ENCODE peak calls at places on chromosomes 5 and 9, in nine cellular contexts. V is PC-3, Z is GM12878, W is esophagus muscularis mucosa, X is gastrocnemius medialis, L is mucosa of descending colon, M is neural progenitor cell, A is heart left ventricle, Q is right lobe of liver. E is an unnamed sample. For H3K4me1, the result is how much of the 10 kb centered on the place peaks cover.

GRCh38 chr9:128203842-128204551 is 818 bp downstream of the DNM1 start:
- DNase-seq in A (no peak), Q (peak), W (no peak), M (peak), L (peak), V (peak), X (no peak), Z (no peak), E (no peak)

GRCh38 chr5:169697976-169698375 is 60.9 kb downstream of the DOCK2 start:
- DNase-seq in X (no peak), Q (no peak), A (no peak), L (no peak), V (no peak), W (no peak), Z (no peak), M (no peak), E (no peak)

GRCh38 chr5:134394932-134395331 is 16.7 kb downstream of the CDKN2AIPNL start:
- DNase-seq in A (no peak), W (no peak), V (no peak), Q (no peak), L (no peak), Z (no peak), X (no peak), M (no peak), E (no peak)

GRCh38 chr9:17480966-17481365 is 97.9 kb upstream of the SH3GL2 start:
- DNase-seq in W (no peak), M (no peak), Q (peak), X (no peak), V (no peak), Z (no peak), L (no peak), A (no peak), E (no peak)

GRCh38 chr5:150651924-150652688 is 8.9 kb upstream of the MYOZ3 start:
- DNase-seq in L (no peak), Z (no peak), Q (no peak), W (no peak), X (no peak), V (no peak), M (peak), A (no peak), E (no peak)

GRCh38 chr9:30536494-30536893 is 1847.9 kb upstream of the ACO1 start:
- DNase-seq in V (no peak), X (no peak), L (no peak), M (no peak), A (no peak), Q (no peak), W (no peak), Z (no peak), E (no peak)

GRCh38 chr5:107517185-107517868 is 153.4 kb downstream of the EFNA5 start:
- DNase-seq in A (no peak), X (no peak), Z (no peak), M (no peak), Q (no peak), W (no peak), L (no peak), V (peak), E (no peak)

GRCh38 chr5:133450311-133450710 is 162.0 kb downstream of the FSTL4 start:
- DNase-seq in Q (no peak), L (no peak), W (no peak), Z (no peak), V (no peak), A (no peak), X (no peak), M (no peak), E (no peak)

GRCh38 chr5:137303509-137303908 is 195.6 kb downstream of the SPOCK1 start:
- DNase-seq in W (peak), X (no peak), L (no peak), V (no peak), Q (no peak), M (no peak), Z (no peak), A (no peak), E (no peak)

GRCh38 chr9:134696433-134696832 is 54.8 kb downstream of the COL5A1 start:
- DNase-seq in L (no peak), W (no peak), A (no peak), V (no peak), X (no peak), M (no peak), Z (no peak), Q (peak), E (no peak)

GRCh38 chr5:5558593-5558992 is 136.1 kb downstream of the ICE1 start:
- DNase-seq in L (no peak), V (no peak), X (no peak), M (peak), Z (no peak), A (no peak), W (no peak), Q (no peak), E (no peak)

GRCh38 chr9:16461231-16461840 is 409.1 kb downstream of the BNC2 start:
- DNase-seq in L (no peak), V (no peak), A (no peak), X (no peak), Q (no peak), W (no peak), Z (peak), M (peak), E (no peak)

GRCh38 chr9:111914749-111915424 is 18.3 kb downstream of the UGCG start:
- DNase-seq in Z (no peak), Q (no peak), A (no peak), W (no peak), M (no peak), L (no peak), V (no peak), X (no peak), E (no peak)

GRCh38 chr9:122190597-122191381 is 31.1 kb downstream of the MORN5 start:
- DNase-seq in Z (no peak), X (no peak), V (peak), Q (peak), A (no peak), L (no peak), W (no peak), M (no peak), E (peak)

GRCh38 chr5:181204561-181205401 is at the start of gene TRIM7:
- DNase-seq in Z (no peak), A (peak), M (peak), V (peak), L (peak), X (no peak), W (no peak), Q (no peak), E (no peak)

GRCh38 chr9:120982851-120983250 is 56.3 kb upstream of the TRAF1 start:
- DNase-seq in V (peak), A (no peak), L (no peak), W (no peak), M (no peak), X (no peak), Q (no peak), Z (no peak), E (no peak)

GRCh38 chr9:70625078-70625477 is 210.6 kb upstream of the KLF9 start:
- DNase-seq in L (no peak), Q (no peak), Z (no peak), M (no peak), W (no peak), V (no peak), X (no peak), A (no peak), E (no peak)

GRCh38 chr5:14223372-14223771 is 80.2 kb downstream of the TRIO start:
- DNase-seq in L (no peak), A (no peak), M (no peak), V (no peak), Q (no peak), X (no peak), Z (no peak), W (no peak), E (no peak)

GRCh38 chr5:65366655-65367054 is 115.1 kb downstream of the ADAMTS6 start:
- DNase-seq in W (no peak), A (no peak), Z (no peak), L (no peak), V (no peak), Q (no peak), X (no peak), M (no peak), E (no peak)

GRCh38 chr5:169880012-169880673 is 100.2 kb downstream of the INSYN2B start:
- DNase-seq in L (no peak), M (no peak), W (no peak), A (no peak), Q (no peak), V (no peak), Z (no peak), X (no peak), E (no peak)

GRCh38 chr5:147686421-147686820 is 96.1 kb downstream of the JAKMIP2 start:
- DNase-seq in L (no peak), X (no peak), W (no peak), A (no peak), M (no peak), Z (no peak), V (peak), Q (no peak), E (no peak)

GRCh38 chr5:171309276-171309525 is 153 bp downstream of the TLX3 start:
- DNase-seq in V (no peak), Z (no peak), W (no peak), Q (no peak), L (no peak), M (no peak), X (no peak), A (no peak), E (no peak)

GRCh38 chr9:17251100-17251499 is 116.3 kb downstream of the CNTLN start:
- DNase-seq in W (no peak), V (no peak), A (no peak), L (no peak), M (no peak), X (no peak), Z (no peak), Q (no peak), E (no peak)

GRCh38 chr5:94691947-94692346 is 73.5 kb downstream of the SLF1 start:
- DNase-seq in Z (no peak), X (no peak), V (peak), A (no peak), W (no peak), Q (no peak), L (no peak), M (peak), E (no peak)

GRCh38 chr5:106825379-106825778 is 845.4 kb downstream of the EFNA5 start:
- DNase-seq in A (no peak), X (no peak), V (peak), L (no peak), Q (no peak), Z (no peak), W (no peak), M (no peak), E (no peak)

GRCh38 chr9:8718121-8718725 is 918.6 kb upstream of the DMAC1 start:
- DNase-seq in Q (no peak), A (no peak), V (no peak), X (no peak), Z (no peak), L (no peak), W (no peak), M (peak), E (no peak)

GRCh38 chr9:81022177-81022576 is 667.2 kb downstream of the TLE1 start:
- DNase-seq in W (no peak), Z (no peak), V (no peak), M (no peak), A (no peak), X (no peak), L (no peak), Q (no peak), E (no peak)

GRCh38 chr5:176994460-176995121 is 12.0 kb downstream of the UIMC1 start:
- DNase-seq in M (peak), V (no peak), L (no peak), W (no peak), X (peak), Q (no peak), A (peak), Z (peak), E (peak)

GRCh38 chr9:136784997-136785361 is 6.2 kb upstream of the TMEM141 start:
- DNase-seq in Q (no peak), X (no peak), V (no peak), L (no peak), W (no peak), M (no peak), A (no peak), Z (no peak), E (no peak)

GRCh38 chr9:136784249-136784996 is 6.7 kb upstream of the TMEM141 start:
- DNase-seq in W (no peak), Z (no peak), V (peak), L (peak), A (no peak), X (no peak), Q (no peak), M (peak), E (no peak)

GRCh38 chr9:136787690-136788400 is 3.3 kb upstream of the TMEM141 start:
- DNase-seq in W (no peak), V (peak), A (peak), M (peak), X (peak), L (peak), Z (no peak), Q (peak), E (peak)

GRCh38 chr9:136785956-136786355 is 5.2 kb upstream of the TMEM141 start:
- DNase-seq in L (no peak), Q (no peak), X (no peak), Z (no peak), A (no peak), W (no peak), M (no peak), V (no peak), E (no peak)

GRCh38 chr9:136786451-136786850 is 4.7 kb upstream of the TMEM141 start:
- DNase-seq in M (no peak), Q (no peak), V (no peak), A (no peak), X (no peak), L (no peak), W (no peak), Z (no peak), E (no peak)
- H3K4me1 ChIP-seq in M (under half), Q (under half), V (under half), A (under half), X (under half), L (under half), W (under half), Z (under half), E (under half)

DNA sequence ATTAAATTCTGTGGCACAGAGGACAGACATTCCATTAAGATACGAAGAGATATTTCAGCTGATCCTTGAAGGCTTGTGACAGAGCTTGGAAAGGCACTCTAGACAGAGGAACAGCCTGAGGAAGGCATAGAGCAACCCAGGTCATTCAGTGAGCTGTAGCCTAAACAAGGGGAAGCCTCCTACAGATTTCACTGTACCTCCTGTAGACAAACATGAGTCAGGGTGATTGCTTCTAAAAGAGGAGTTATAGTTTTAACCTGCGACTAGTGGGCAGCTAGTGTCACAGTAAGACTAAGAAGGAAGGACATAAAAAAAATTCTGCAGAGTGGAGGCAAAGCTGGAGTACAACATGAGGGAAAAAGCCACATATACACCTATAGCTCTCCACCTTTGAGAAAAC is 43.5 kb upstream of the ANKDD1B start:
- DNase-seq in W (no peak), A (no peak), X (no peak), V (peak), Z (peak), L (no peak), Q (no peak), M (no peak), E (no peak)
- TF ChIP-seq CTCF in W (no peak), A (no peak), X (no peak), V (no peak), Z (no peak), L (no peak), Q (no peak), M (no peak), E (no peak)

DNA sequence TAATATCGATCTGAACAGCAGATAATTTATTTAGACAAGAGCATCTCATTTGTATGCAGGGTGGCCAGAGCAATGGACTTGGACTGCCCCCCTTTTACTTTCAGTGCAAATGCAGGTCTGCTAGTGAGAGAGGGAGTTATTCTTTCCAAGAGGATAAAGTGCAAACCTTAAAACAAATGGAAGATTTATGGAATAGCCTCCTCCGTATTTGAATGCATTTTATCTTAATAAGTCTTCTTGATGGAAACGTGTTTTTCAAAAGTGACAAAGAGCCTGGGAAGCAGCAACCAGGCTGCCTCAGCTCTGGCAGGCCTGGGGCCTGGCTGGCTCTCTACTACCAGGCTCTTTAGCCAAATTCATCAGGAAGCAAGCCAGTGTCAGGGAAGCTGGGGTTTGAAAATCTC is 6.8 kb downstream of the NR2F1 start:
- DNase-seq in A (no peak), W (peak), X (no peak), Z (no peak), M (peak), Q (no peak), L (no peak), V (no peak), E (no peak)
- H3K4me3 ChIP-seq in A (no peak), W (no peak), X (no peak), Z (no peak), M (no peak), Q (no peak), L (no peak), V (peak), E (no peak)

DNA sequence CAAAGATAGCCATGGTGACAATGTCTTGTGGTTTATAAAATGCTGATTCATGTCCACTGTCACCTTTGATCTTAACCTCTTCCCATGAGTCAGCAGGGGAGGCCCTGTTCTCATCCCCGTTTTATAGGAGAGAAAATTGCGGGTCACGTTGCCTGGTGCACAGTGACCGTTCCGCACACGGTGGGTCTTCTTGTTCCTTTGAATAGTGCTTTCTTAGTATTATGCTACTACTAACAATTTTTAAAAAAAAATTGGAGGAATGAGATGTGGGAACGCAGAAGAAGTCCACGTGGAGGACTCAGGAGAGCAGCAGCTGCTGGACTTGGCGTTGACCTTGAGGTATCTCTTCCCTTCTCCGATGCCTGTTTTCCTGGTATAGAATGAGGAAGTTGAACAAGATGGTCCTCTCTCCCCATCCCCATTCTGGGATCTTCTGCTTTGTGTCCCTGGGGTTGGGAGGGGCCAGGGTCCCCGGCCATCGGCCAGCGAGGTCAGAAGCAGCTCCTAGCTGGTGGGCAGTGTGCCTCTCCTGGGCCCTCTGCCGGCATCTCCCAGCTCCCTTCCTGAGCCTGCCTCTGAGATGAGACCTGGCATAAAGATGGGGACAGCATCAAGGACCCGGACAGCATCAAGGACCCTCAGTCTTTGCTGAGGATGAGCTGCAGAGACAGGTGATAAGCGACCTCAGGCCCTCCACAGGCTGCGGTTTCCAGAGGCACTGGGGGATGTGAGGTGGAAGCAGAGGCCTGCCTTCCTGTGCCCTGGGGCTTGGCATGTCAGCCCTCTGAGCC is 143.9 kb downstream of the C9orf50 start:
- DNase-seq in V (peak), M (no peak), L (no peak), X (no peak), Q (no peak), A (no peak), W (no peak), Z (no peak), E (no peak)
- H3K4me1 ChIP-seq in V (under half), M (under half), L (under half), X (under half), Q (under half), A (under half), W (half or more), Z (under half), E (under half)

GRCh38 chr5:74310386-74310785 is 330.1 kb downstream of the ENC1 start:
- DNase-seq in X (no peak), V (peak), W (no peak), L (no peak), Z (no peak), Q (no peak), M (no peak), A (no peak), E (peak)
- TF ChIP-seq CTCF in X (no peak), V (no peak), W (no peak), L (no peak), Z (no peak), Q (no peak), M (no peak), A (no peak), E (no peak)